ENCODE peak calls at places on chromosomes 13 and 19, in five cellular contexts. E, T, D, U and W are unnamed samples.

GRCh38 chr13:50684366-50684765 is 159.1 kb downstream of the DLEU7 start:
- DNase-seq in D (no peak), E (no peak), T (no peak), U (no peak), W (no peak)

GRCh38 chr19:49436381-49437017 is 4.8 kb downstream of the SLC17A7 start:
- DNase-seq in U (no peak), E (no peak), D (peak; percentile 40), T (no peak), W (no peak)

GRCh38 chr19:48551437-48552302 is at the start of gene SULT2B1:
- DNase-seq in U (peak; percentile 42), E (no peak), D (no peak), T (no peak), W (peak; percentile 59)

GRCh38 chr13:106361621-106362020 is 173.8 kb downstream of the EFNB2 start:
- DNase-seq in U (no peak), E (no peak), D (no peak), T (no peak), W (no peak)

GRCh38 chr19:46718157-46718933 is 1.4 kb upstream of the PRKD2 start:
- DNase-seq in D (peak; percentile 83), E (no peak), T (no peak), U (peak; percentile 41), W (no peak)

GRCh38 chr13:22744688-22745452 is 435.9 kb upstream of the SGCG start:
- DNase-seq in D (no peak), E (no peak), T (no peak), U (no peak), W (no peak)

GRCh38 chr19:22634450-22634827 is 315 bp downstream of the ZNF492 start:
- DNase-seq in D (no peak), U (no peak), E (no peak), T (no peak), W (no peak)

GRCh38 chr19:7751157-7751783 is 3.9 kb upstream of the CD209 start:
- DNase-seq in U (peak; percentile 25), T (no peak), E (peak; percentile 6), D (peak; percentile 82), W (peak; percentile 17)

GRCh38 chr19:46080561-46080960 is 39.8 kb upstream of the IGFL4 start:
- DNase-seq in U (no peak), T (no peak), E (peak; percentile 92), D (no peak), W (peak; percentile 50)

GRCh38 chr13:83883061-83883523 is 818 bp upstream of the SLITRK1 start:
- DNase-seq in U (no peak), T (no peak), E (no peak), D (no peak), W (no peak)

GRCh38 chr13:41649659-41650058 is 192.3 kb downstream of the RGCC start:
- DNase-seq in E (peak; percentile 38), U (no peak), D (no peak), T (no peak), W (peak; percentile 43)

GRCh38 chr19:38900220-38900629 is 456 bp downstream of the NFKBIB start:
- DNase-seq in D (no peak), E (no peak), T (no peak), U (no peak), W (no peak)

GRCh38 chr13:113009743-113010509 is 40.9 kb downstream of the MCF2L start:
- DNase-seq in E (no peak), T (no peak), D (no peak), U (no peak), W (no peak)

GRCh38 chr13:33490461-33491327 is 205.1 kb upstream of the STARD13 start:
- DNase-seq in D (no peak), E (no peak), U (no peak), T (no peak), W (no peak)

GRCh38 chr19:27776020-27776419 is 1436.9 kb downstream of the UQCRFS1 start:
- DNase-seq in T (peak; percentile 18), U (peak; percentile 3), E (peak; percentile 31), D (no peak), W (peak; percentile 25)

GRCh38 chr19:21087871-21088270 is 5.9 kb downstream of the ZNF714 start:
- DNase-seq in D (no peak), U (no peak), T (no peak), E (no peak), W (no peak)

GRCh38 chr13:45337395-45337794 is 3.6 kb downstream of the TPT1 start:
- DNase-seq in T (no peak), E (no peak), U (no peak), D (no peak), W (no peak)

GRCh38 chr13:24181991-24182702 is 21.6 kb downstream of the SPATA13 start:
- DNase-seq in D (no peak), E (no peak), U (no peak), T (no peak), W (no peak)

GRCh38 chr19:34269968-34270621 is 15.7 kb downstream of the GARRE1 start:
- DNase-seq in E (peak; percentile 66), D (peak; percentile 87), T (peak; percentile 14), U (peak; percentile 71), W (peak; percentile 78)

GRCh38 chr13:110562696-110563462 is 1.4 kb upstream of the RAB20 start:
- DNase-seq in T (no peak), D (no peak), U (no peak), E (no peak), W (no peak)

GRCh38 chr13:102225892-102226291 is 176.0 kb downstream of the FGF14 start:
- DNase-seq in D (no peak), T (no peak), E (no peak), U (no peak), W (no peak)

GRCh38 chr19:43575156-43575950 is at the start of the genes PINLYP and XRCC1:
- DNase-seq in D (peak; percentile 94), E (peak; percentile 98), T (peak; percentile 98), U (peak; percentile 96), W (peak; percentile 97)

GRCh38 chr13:97544041-97544765 is 110.2 kb downstream of the RAP2A start:
- DNase-seq in U (no peak), T (no peak), D (no peak), E (peak; percentile 75), W (no peak)

GRCh38 chr13:44438234-44438579 is 64.6 kb downstream of the SERP2 start:
- DNase-seq in D (no peak), T (no peak), E (no peak), U (no peak), W (no peak)

GRCh38 chr13:94112227-94112626 is 367.3 kb downstream of the DCT start:
- DNase-seq in T (peak; percentile 86), E (peak; percentile 98), D (no peak), U (peak; percentile 47), W (peak; percentile 73)

GRCh38 chr19:39701291-39701690 is 3.0 kb upstream of the LGALS14 start:
- DNase-seq in E (no peak), D (no peak), U (no peak), T (no peak), W (no peak)

GRCh38 chr19:57947088-57947418 is 453 bp downstream of the ZNF256 start:
- DNase-seq in E (no peak), D (no peak), U (no peak), T (no peak), W (no peak)

GRCh38 chr19:5048091-5048726 is 79.3 kb downstream of the KDM4B start:
- DNase-seq in E (peak; percentile 67), D (peak; percentile 58), U (peak; percentile 65), T (peak; percentile 69), W (peak; percentile 92)

GRCh38 chr19:11494634-11495285 is 10.9 kb downstream of the ZNF653 start:
- DNase-seq in U (no peak), E (no peak), D (no peak), T (no peak), W (no peak)

GRCh38 chr13:20691616-20692015 is 11.9 kb upstream of the IL17D start:
- DNase-seq in U (no peak), E (no peak), T (no peak), D (no peak), W (no peak)

GRCh38 chr13:40624338-40624737 is 42.1 kb downstream of the FOXO1 start:
- DNase-seq in E (no peak), T (no peak), D (no peak), U (peak; percentile 50), W (no peak)

GRCh38 chr19:5083547-5083965 is 114.6 kb downstream of the KDM4B start:
- DNase-seq in D (no peak), E (no peak), U (no peak), T (no peak), W (no peak)